ENCODE peak calls at places on chromosome 18, in six cellular contexts. A, K, Q, T, Y and H are unnamed samples.

GRCh38 chr18:80169607-80170006 is 60.5 kb downstream of the ADNP2 start:
- DNase-seq in Q (no peak), T (no peak), A (no peak), K (no peak), Y (no peak), H (peak)

GRCh38 chr18:78528437-78529228 is 451.0 kb upstream of the SALL3 start:
- DNase-seq in Q (no peak), K (no peak), T (no peak), A (no peak), Y (no peak), H (no peak)

GRCh38 chr18:62409821-62410220 is 84.7 kb downstream of the TNFRSF11A start:
- DNase-seq in Q (no peak), A (no peak), K (no peak), Y (no peak), T (no peak), H (no peak)

GRCh38 chr18:2515908-2516625 is 55.2 kb downstream of the METTL4 start:
- DNase-seq in T (no peak), Q (peak), K (peak), A (no peak), Y (peak), H (no peak)

GRCh38 chr18:56795381-56795780 is 144.2 kb downstream of the WDR7 start:
- DNase-seq in Y (no peak), T (no peak), Q (no peak), K (peak), A (no peak), H (no peak)

GRCh38 chr18:50285071-50285470 is 2.4 kb downstream of the CXXC1 start:
- DNase-seq in A (no peak), K (no peak), Q (no peak), T (no peak), Y (peak), H (no peak)

GRCh38 chr18:29753379-29753778 is 1289.2 kb downstream of the DSC3 start:
- DNase-seq in K (no peak), T (no peak), Y (no peak), Q (no peak), A (no peak), H (no peak)

GRCh38 chr18:79405781-79406575 is 10.2 kb downstream of the NFATC1 start:
- DNase-seq in Q (peak), Y (peak), K (no peak), A (peak), T (peak), H (peak)

GRCh38 chr18:50654658-50655550 is 95.0 kb downstream of the MAPK4 start:
- DNase-seq in Q (no peak), T (no peak), K (no peak), A (no peak), Y (no peak), H (no peak)

GRCh38 chr18:47285456-47285855 is 34.0 kb upstream of the SKOR2 start:
- DNase-seq in A (no peak), T (no peak), K (no peak), Y (no peak), Q (no peak), H (no peak)

GRCh38 chr18:47280121-47280520 is 28.7 kb upstream of the SKOR2 start:
- DNase-seq in A (no peak), T (no peak), Q (no peak), Y (no peak), K (no peak), H (no peak)

GRCh38 chr18:47284691-47285370 is 33.4 kb upstream of the SKOR2 start:
- DNase-seq in A (no peak), T (no peak), Y (no peak), Q (no peak), K (no peak), H (no peak)

GRCh38 chr18:47286776-47287410 is 35.4 kb upstream of the SKOR2 start:
- DNase-seq in Y (no peak), T (no peak), Q (no peak), K (no peak), A (no peak), H (no peak)

DNA sequence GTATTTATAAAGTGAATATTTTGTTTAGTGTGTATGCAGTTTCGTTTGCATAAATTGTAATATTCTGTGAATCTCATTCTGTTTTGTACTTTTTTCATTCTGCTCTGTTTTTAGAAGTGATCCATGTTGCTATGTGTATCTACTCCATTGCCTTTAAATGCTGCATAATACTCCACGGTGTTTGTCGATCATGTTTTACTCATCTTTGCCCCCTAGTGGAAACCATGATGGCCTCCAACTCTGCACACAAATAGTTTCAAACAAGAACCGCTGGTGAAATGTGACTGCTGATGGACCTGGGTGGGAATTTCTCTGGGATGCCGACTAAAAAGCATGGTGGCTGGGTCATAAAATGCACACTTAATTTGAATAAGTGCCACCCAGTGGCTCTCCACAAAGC is 32.0 kb upstream of the SKOR2 start:
- DNase-seq in K (peak), T (no peak), Y (no peak), A (no peak), Q (peak), H (no peak)
- TF ChIP-seq CTCF in K (peak), T (no peak), Y (no peak), A (peak), Q (peak), H (peak)

DNA sequence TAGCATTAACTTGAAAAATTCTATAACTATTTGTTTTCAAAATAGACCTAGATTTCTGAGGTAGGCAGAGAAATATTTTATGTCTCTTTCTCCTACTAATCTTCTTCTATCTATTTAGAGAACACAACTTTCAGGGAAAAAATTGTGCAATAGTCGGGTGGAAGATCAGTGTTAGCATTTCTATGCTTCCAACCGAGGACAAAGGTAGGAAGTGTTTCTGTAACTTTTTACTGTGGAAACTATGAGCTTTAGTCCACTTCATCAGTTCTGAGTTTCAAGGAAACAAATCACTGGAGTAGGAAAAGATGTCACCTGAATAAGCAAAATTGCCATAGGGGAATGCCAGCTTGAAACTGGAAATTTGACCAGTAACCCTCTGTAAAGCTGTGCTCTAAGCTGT is 207.7 kb upstream of the CTAGE1 start:
- DNase-seq in Q (no peak), A (no peak), K (no peak), Y (no peak), T (no peak), H (no peak)
- TF ChIP-seq CTCF in Q (no peak), A (no peak), K (no peak), Y (no peak), T (no peak), H (no peak)

DNA sequence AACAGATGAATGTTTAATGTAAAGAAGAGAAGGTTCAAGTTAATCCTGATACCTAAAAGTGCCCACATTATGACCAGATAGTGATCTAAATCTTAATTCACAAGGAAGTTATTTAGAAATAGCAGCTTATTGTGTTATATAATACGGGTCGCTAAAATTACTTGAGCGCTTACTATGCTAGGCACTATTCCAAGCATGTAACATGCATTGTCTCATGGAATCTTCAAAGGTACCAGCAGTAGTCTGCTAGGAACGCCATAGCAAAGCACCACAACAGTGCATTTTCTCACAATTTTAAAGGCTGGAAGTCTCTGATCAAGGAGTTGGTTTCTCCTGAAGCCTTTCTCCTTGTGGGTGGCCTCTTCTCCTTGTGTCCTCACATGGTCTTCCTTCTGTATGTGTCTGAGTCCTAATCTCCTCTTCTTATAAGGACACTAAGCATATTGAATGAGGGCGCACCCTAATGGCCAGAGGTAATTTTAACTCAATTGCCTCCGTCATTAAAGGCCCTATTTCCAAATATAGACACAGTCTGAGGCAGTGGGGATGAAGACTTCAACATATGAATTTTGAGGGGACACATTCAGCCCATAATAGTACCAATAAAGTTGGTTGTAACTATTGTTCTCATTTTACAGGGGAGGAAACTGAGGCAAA is 118.4 kb downstream of the LRRC30 start:
- DNase-seq in K (no peak), Y (no peak), Q (peak), A (no peak), T (no peak), H (no peak)
- TF ChIP-seq CTCF in K (no peak), Y (no peak), Q (no peak), A (no peak), T (no peak), H (no peak)

GRCh38 chr18:35972197-35973000 is at the start of gene RMP24:
- DNase-seq in K (peak), A (peak), Q (peak), T (peak), Y (peak), H (peak)
- TF ChIP-seq CTCF in K (no peak), A (no peak), Q (no peak), T (no peak), Y (no peak), H (no peak)

GRCh38 chr18:63949068-63949737 is at the start of gene HMSD:
- DNase-seq in A (no peak), T (peak), Q (no peak), K (peak), Y (no peak), H (no peak)
- TF ChIP-seq CTCF in A (peak), T (peak), Q (no peak), K (peak), Y (peak), H (peak)

GRCh38 chr18:74251297-74252031 is 40.3 kb downstream of the CYB5A start:
- DNase-seq in Y (peak), A (no peak), T (no peak), Q (peak), K (peak), H (no peak)

GRCh38 chr18:74255022-74255658 is 36.6 kb downstream of the CYB5A start:
- DNase-seq in Q (no peak), A (no peak), T (no peak), Y (no peak), K (no peak), H (no peak)

GRCh38 chr18:74250131-74250530 is 41.6 kb downstream of the CYB5A start:
- DNase-seq in K (no peak), Y (no peak), A (no peak), T (no peak), Q (no peak), H (no peak)

GRCh38 chr18:74249181-74249968 is 42.4 kb downstream of the CYB5A start:
- DNase-seq in A (no peak), Y (peak), K (peak), T (no peak), Q (peak), H (no peak)

DNA sequence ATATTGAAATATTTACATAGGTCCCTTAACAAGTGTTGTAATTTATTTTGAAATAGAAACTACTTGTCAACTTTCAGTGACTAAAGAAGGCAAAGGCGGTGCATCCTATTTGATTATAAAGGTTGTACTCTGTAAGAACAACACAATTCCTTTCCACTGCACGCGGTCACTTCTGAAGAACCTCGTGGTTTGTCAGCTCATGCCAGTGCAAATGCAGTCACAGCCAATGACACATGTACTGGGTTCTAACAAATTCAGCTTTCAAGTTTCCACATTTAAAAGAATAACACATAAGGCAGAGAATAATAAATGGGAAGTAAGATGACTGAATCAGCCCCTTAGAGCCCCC is 39.8 kb downstream of the CYB5A start:
- DNase-seq in Q (peak), K (peak), T (no peak), Y (peak), A (no peak), H (no peak)
- TF ChIP-seq CTCF in Q (no peak), K (no peak), T (no peak), Y (no peak), A (no peak), H (no peak)